ENCODE peak calls at places on chromosomes 12 and 14, in six cellular contexts. One of them, this sample, is unnamed.

GRCh38 chr14:94385553-94386057 is 2.8 kb downstream of the SERPINA1 start:
- DNase-seq in NCI-H2081: no peak
- DNase-seq in T follicular helper cell: no peak
- DNase-seq in left ventricle myocardium inferior: no peak
- DNase-seq in NB4: no peak
- DNase-seq in substantia nigra: no peak
- DNase-seq in this sample: no peak

GRCh38 chr14:57526942-57527341 is 33.3 kb upstream of the CCDC198 start:
- DNase-seq in NCI-H2081: no peak
- DNase-seq in T follicular helper cell: no peak
- DNase-seq in left ventricle myocardium inferior: no peak
- DNase-seq in NB4: peak; percentile 22
- DNase-seq in substantia nigra: no peak
- DNase-seq in this sample: no peak

GRCh38 chr12:11877869-11878780 is 192.6 kb upstream of the BCL2L14 start:
- DNase-seq in NCI-H2081: peak; percentile 89
- DNase-seq in T follicular helper cell: no peak
- DNase-seq in left ventricle myocardium inferior: no peak
- DNase-seq in NB4: no peak
- DNase-seq in substantia nigra: no peak
- DNase-seq in this sample: peak; percentile 23

GRCh38 chr12:49541911-49542505 is 3.2 kb downstream of the KCNH3 start:
- DNase-seq in NCI-H2081: no peak
- DNase-seq in T follicular helper cell: no peak
- DNase-seq in left ventricle myocardium inferior: no peak
- DNase-seq in NB4: peak; percentile 27
- DNase-seq in substantia nigra: no peak
- DNase-seq in this sample: no peak

GRCh38 chr14:69629225-69630127 is 18.1 kb downstream of the SUSD6 start:
- DNase-seq in NCI-H2081: no peak
- DNase-seq in T follicular helper cell: no peak
- DNase-seq in left ventricle myocardium inferior: no peak
- DNase-seq in NB4: no peak
- DNase-seq in substantia nigra: no peak
- DNase-seq in this sample: no peak

GRCh38 chr12:59193476-59194050 is 273.3 kb upstream of the LRIG3 start:
- DNase-seq in NCI-H2081: no peak
- DNase-seq in T follicular helper cell: no peak
- DNase-seq in left ventricle myocardium inferior: no peak
- DNase-seq in NB4: no peak
- DNase-seq in substantia nigra: no peak
- DNase-seq in this sample: no peak

GRCh38 chr14:76761849-76762616 is 765 bp downstream of the VASH1 start:
- DNase-seq in NCI-H2081: peak; percentile 68
- DNase-seq in T follicular helper cell: no peak
- DNase-seq in left ventricle myocardium inferior: no peak
- DNase-seq in NB4: no peak
- DNase-seq in substantia nigra: peak; percentile 41
- DNase-seq in this sample: no peak

GRCh38 chr14:51261151-51261550 is 21.1 kb downstream of the TMX1 start:
- DNase-seq in NCI-H2081: no peak
- DNase-seq in T follicular helper cell: no peak
- DNase-seq in left ventricle myocardium inferior: no peak
- DNase-seq in NB4: no peak
- DNase-seq in substantia nigra: no peak
- DNase-seq in this sample: no peak

GRCh38 chr12:121428883-121429282 is 29.0 kb downstream of the RNF34 start:
- DNase-seq in NCI-H2081: no peak
- DNase-seq in T follicular helper cell: no peak
- DNase-seq in left ventricle myocardium inferior: no peak
- DNase-seq in NB4: no peak
- DNase-seq in substantia nigra: no peak
- DNase-seq in this sample: no peak

GRCh38 chr14:53260928-53261327 is 107.8 kb upstream of the DDHD1 start:
- DNase-seq in NCI-H2081: no peak
- DNase-seq in T follicular helper cell: no peak
- DNase-seq in left ventricle myocardium inferior: no peak
- DNase-seq in NB4: no peak
- DNase-seq in substantia nigra: no peak
- DNase-seq in this sample: no peak

GRCh38 chr12:23559268-23559753 is 390.2 kb downstream of the SOX5 start:
- DNase-seq in NCI-H2081: no peak
- DNase-seq in T follicular helper cell: no peak
- DNase-seq in left ventricle myocardium inferior: no peak
- DNase-seq in NB4: no peak
- DNase-seq in substantia nigra: no peak
- DNase-seq in this sample: no peak

GRCh38 chr12:80041691-80042090 is 57.6 kb upstream of the OTOGL start:
- DNase-seq in NCI-H2081: no peak
- DNase-seq in T follicular helper cell: no peak
- DNase-seq in left ventricle myocardium inferior: no peak
- DNase-seq in NB4: no peak
- DNase-seq in substantia nigra: no peak
- DNase-seq in this sample: no peak

GRCh38 chr14:24556756-24557155 is 19.3 kb downstream of the CTSG start:
- DNase-seq in NCI-H2081: no peak
- DNase-seq in T follicular helper cell: no peak
- DNase-seq in left ventricle myocardium inferior: no peak
- DNase-seq in NB4: no peak
- DNase-seq in substantia nigra: no peak
- DNase-seq in this sample: no peak

GRCh38 chr14:74618078-74618952 is 6.3 kb upstream of the LTBP2 start:
- DNase-seq in NCI-H2081: no peak
- DNase-seq in T follicular helper cell: peak; percentile 34
- DNase-seq in left ventricle myocardium inferior: no peak
- DNase-seq in NB4: peak; percentile 80
- DNase-seq in substantia nigra: no peak
- DNase-seq in this sample: no peak

GRCh38 chr14:91244501-91244901 is at the start of gene GPR68:
- DNase-seq in NCI-H2081: peak; percentile 46
- DNase-seq in T follicular helper cell: no peak
- DNase-seq in left ventricle myocardium inferior: peak; percentile 58
- DNase-seq in NB4: peak; percentile 75
- DNase-seq in substantia nigra: no peak
- DNase-seq in this sample: no peak

GRCh38 chr14:100755649-100756048 is 29.0 kb downstream of the DLK1 start:
- DNase-seq in NCI-H2081: no peak
- DNase-seq in T follicular helper cell: no peak
- DNase-seq in left ventricle myocardium inferior: no peak
- DNase-seq in NB4: peak; percentile 21
- DNase-seq in substantia nigra: no peak
- DNase-seq in this sample: no peak

GRCh38 chr12:42394429-42394828 is 68.5 kb downstream of the PPHLN1 start:
- DNase-seq in NCI-H2081: no peak
- DNase-seq in T follicular helper cell: no peak
- DNase-seq in left ventricle myocardium inferior: no peak
- DNase-seq in NB4: no peak
- DNase-seq in substantia nigra: no peak
- DNase-seq in this sample: no peak

GRCh38 chr12:26011099-26011498 is 52.6 kb downstream of the RASSF8 start:
- DNase-seq in NCI-H2081: no peak
- DNase-seq in T follicular helper cell: no peak
- DNase-seq in left ventricle myocardium inferior: no peak
- DNase-seq in NB4: no peak
- DNase-seq in substantia nigra: no peak
- DNase-seq in this sample: no peak

GRCh38 chr12:93166891-93167307 is 210.8 kb upstream of the NUDT4 start:
- DNase-seq in NCI-H2081: no peak
- DNase-seq in T follicular helper cell: no peak
- DNase-seq in left ventricle myocardium inferior: no peak
- DNase-seq in NB4: peak; percentile 67
- DNase-seq in substantia nigra: no peak
- DNase-seq in this sample: no peak

GRCh38 chr12:112590281-112590680 is 171.5 kb downstream of the PTPN11 start:
- DNase-seq in NCI-H2081: no peak
- DNase-seq in T follicular helper cell: no peak
- DNase-seq in left ventricle myocardium inferior: no peak
- DNase-seq in NB4: no peak
- DNase-seq in substantia nigra: no peak
- DNase-seq in this sample: no peak

GRCh38 chr12:74689071-74689655 is 151.5 kb downstream of the ATXN7L3B start:
- DNase-seq in NCI-H2081: peak; percentile 52
- DNase-seq in T follicular helper cell: no peak
- DNase-seq in left ventricle myocardium inferior: no peak
- DNase-seq in NB4: peak; percentile 62
- DNase-seq in substantia nigra: no peak
- DNase-seq in this sample: no peak

GRCh38 chr14:102492523-102492910 is 17.1 kb downstream of the ANKRD9 start:
- DNase-seq in NCI-H2081: no peak
- DNase-seq in T follicular helper cell: no peak
- DNase-seq in left ventricle myocardium inferior: no peak
- DNase-seq in NB4: no peak
- DNase-seq in substantia nigra: no peak
- DNase-seq in this sample: no peak

GRCh38 chr14:75804570-75805275 is 143.7 kb downstream of the TTLL5 start:
- DNase-seq in NCI-H2081: no peak
- DNase-seq in T follicular helper cell: no peak
- DNase-seq in left ventricle myocardium inferior: no peak
- DNase-seq in NB4: no peak
- DNase-seq in substantia nigra: no peak
- DNase-seq in this sample: no peak

GRCh38 chr14:37585971-37586759 is 8.9 kb downstream of the FOXA1 start:
- DNase-seq in NCI-H2081: peak; percentile 54
- DNase-seq in T follicular helper cell: no peak
- DNase-seq in left ventricle myocardium inferior: no peak
- DNase-seq in NB4: no peak
- DNase-seq in substantia nigra: no peak
- DNase-seq in this sample: no peak

GRCh38 chr12:2686280-2686646 is 108.5 kb upstream of the FKBP4 start:
- DNase-seq in NCI-H2081: no peak
- DNase-seq in T follicular helper cell: no peak
- DNase-seq in left ventricle myocardium inferior: no peak
- DNase-seq in NB4: no peak
- DNase-seq in substantia nigra: no peak
- DNase-seq in this sample: no peak

GRCh38 chr12:44874981-44875416 is 1.1 kb downstream of the NELL2 start:
- DNase-seq in NCI-H2081: peak; percentile 23
- DNase-seq in T follicular helper cell: no peak
- DNase-seq in left ventricle myocardium inferior: no peak
- DNase-seq in NB4: no peak
- DNase-seq in substantia nigra: no peak
- DNase-seq in this sample: no peak

GRCh38 chr14:75979641-75980422 is 2.0 kb downstream of the TGFB3 start:
- DNase-seq in NCI-H2081: no peak
- DNase-seq in T follicular helper cell: no peak
- DNase-seq in left ventricle myocardium inferior: no peak
- DNase-seq in NB4: no peak
- DNase-seq in substantia nigra: no peak
- DNase-seq in this sample: peak; percentile 40

GRCh38 chr12:53825246-53826081 is 73.7 kb upstream of the CISTR start:
- DNase-seq in NCI-H2081: no peak
- DNase-seq in T follicular helper cell: no peak
- DNase-seq in left ventricle myocardium inferior: no peak
- DNase-seq in NB4: no peak
- DNase-seq in substantia nigra: no peak
- DNase-seq in this sample: no peak

GRCh38 chr14:90349729-90350128 is 18.0 kb upstream of the NRDE2 start:
- DNase-seq in NCI-H2081: no peak
- DNase-seq in T follicular helper cell: no peak
- DNase-seq in left ventricle myocardium inferior: no peak
- DNase-seq in NB4: no peak
- DNase-seq in substantia nigra: no peak
- DNase-seq in this sample: no peak

GRCh38 chr14:33715223-33715528 is 235.7 kb downstream of the EGLN3 start:
- DNase-seq in NCI-H2081: no peak
- DNase-seq in T follicular helper cell: no peak
- DNase-seq in left ventricle myocardium inferior: no peak
- DNase-seq in NB4: no peak
- DNase-seq in substantia nigra: no peak
- DNase-seq in this sample: no peak

GRCh38 chr14:69617796-69618195 is 6.4 kb downstream of the SUSD6 start:
- DNase-seq in NCI-H2081: peak; percentile 56
- DNase-seq in T follicular helper cell: no peak
- DNase-seq in left ventricle myocardium inferior: no peak
- DNase-seq in NB4: no peak
- DNase-seq in substantia nigra: no peak
- DNase-seq in this sample: no peak

GRCh38 chr12:27199638-27200300 is 44.3 kb upstream of the STK38L start:
- DNase-seq in NCI-H2081: no peak
- DNase-seq in T follicular helper cell: no peak
- DNase-seq in left ventricle myocardium inferior: no peak
- DNase-seq in NB4: no peak
- DNase-seq in substantia nigra: no peak
- DNase-seq in this sample: no peak

GRCh38 chr12:54370218-54370730 is 6.0 kb upstream of the GPR84 start:
- DNase-seq in NCI-H2081: peak; percentile 31
- DNase-seq in T follicular helper cell: no peak
- DNase-seq in left ventricle myocardium inferior: peak; percentile 72
- DNase-seq in NB4: peak; percentile 84
- DNase-seq in substantia nigra: peak; percentile 45
- DNase-seq in this sample: peak; percentile 64

GRCh38 chr14:88323520-88324199 is 591 bp upstream of the KCNK10 start:
- DNase-seq in NCI-H2081: peak; percentile 54
- DNase-seq in T follicular helper cell: no peak
- DNase-seq in left ventricle myocardium inferior: no peak
- DNase-seq in NB4: no peak
- DNase-seq in substantia nigra: no peak
- DNase-seq in this sample: no peak

GRCh38 chr14:77113644-77114043 is 15.6 kb downstream of the CIPC start:
- DNase-seq in NCI-H2081: no peak
- DNase-seq in T follicular helper cell: no peak
- DNase-seq in left ventricle myocardium inferior: peak; percentile 64
- DNase-seq in NB4: no peak
- DNase-seq in substantia nigra: no peak
- DNase-seq in this sample: no peak